ENCODE peak calls at places on chromosome 17, in four cellular contexts. T is SJSA1; L is aorta; Y is CD8-positive, alpha-beta memory T cell. N is an unnamed sample.

GRCh38 chr17:53631486-53631885 is 191.2 kb upstream of the KIF2B start:
- DNase-seq in Y (no peak), T (no peak), L (no peak), N (no peak)

GRCh38 chr17:65314212-65314611 is 177.0 kb downstream of the RGS9 start:
- DNase-seq in Y (no peak), L (no peak), T (no peak), N (no peak)

GRCh38 chr17:4533522-4534502 is 21.4 kb downstream of the MYBBP1A start:
- DNase-seq in L (no peak), T (no peak), Y (no peak), N (no peak)

GRCh38 chr17:41870097-41870496 is 4.9 kb upstream of the KLHL11 start:
- DNase-seq in Y (no peak), T (no peak), L (no peak), N (no peak)

GRCh38 chr17:29179232-29180036 is 764 bp downstream of the MYO18A start:
- DNase-seq in Y (no peak), T (no peak), L (no peak), N (no peak)

GRCh38 chr17:75262112-75262606 is 480 bp downstream of the MRPS7 start:
- DNase-seq in T (no peak), Y (peak), L (no peak), N (no peak)

GRCh38 chr17:82238562-82239201 is 9.8 kb downstream of the SLC16A3 start:
- DNase-seq in T (no peak), Y (peak), L (peak), N (peak)

GRCh38 chr17:39219647-39220154 is 6.0 kb downstream of the STAC2 start:
- DNase-seq in T (no peak), Y (no peak), L (peak), N (no peak)

GRCh38 chr17:57080708-57081107 is 4.3 kb upstream of the AKAP1 start:
- DNase-seq in Y (no peak), L (no peak), T (no peak), N (no peak)

GRCh38 chr17:31254654-31255053 is 42.4 kb downstream of the OMG start:
- DNase-seq in Y (no peak), L (no peak), T (no peak), N (no peak)

GRCh38 chr17:48553837-48554236 is 8.9 kb upstream of the HOXB2 start:
- DNase-seq in T (no peak), Y (no peak), L (no peak), N (no peak)

GRCh38 chr17:42097691-42098661 is at the start of gene ZNF385C:
- DNase-seq in L (no peak), T (no peak), Y (peak), N (peak)

GRCh38 chr17:79755591-79755990 is 22.4 kb upstream of the CBX2 start:
- DNase-seq in L (no peak), T (no peak), Y (no peak), N (no peak)

GRCh38 chr17:66836063-66837005 is 1.4 kb downstream of the CACNG5 start:
- DNase-seq in T (no peak), Y (no peak), L (no peak), N (no peak)

GRCh38 chr17:27078296-27078695 is 215.6 kb upstream of the WSB1 start:
- DNase-seq in L (no peak), Y (no peak), T (no peak), N (no peak)

GRCh38 chr17:82098939-82099765 is 1.1 kb upstream of the FASN start:
- DNase-seq in T (no peak), Y (no peak), L (no peak), N (peak)

N was measured in CD4-positive, CD25-positive, alpha-beta regulatory T cell.